ENCODE peak calls at places on chromosomes 11 and 22, in five cellular contexts. M is neuronal stem cell, A is H1, W is mesenchymal stem cell, U is trophoblast cell. D is an unnamed sample.

GRCh38 chr11:113382121-113382520 is 5.5 kb upstream of the ANKK1 start:
- DNase-seq in W (no peak), U (no peak), A (no peak), M (no peak), D (peak; percentile 5)

GRCh38 chr11:72935705-72936104 is 121.5 kb downstream of the ATG16L2 start:
- DNase-seq in W (no peak), M (no peak), U (no peak), A (no peak), D (no peak)

GRCh38 chr11:19697721-19698121 is 14.9 kb upstream of the NAV2 start:
- DNase-seq in M (no peak), U (no peak), W (no peak), A (no peak), D (no peak)

GRCh38 chr11:66043008-66043906 is 5.7 kb downstream of the GAL3ST3 start:
- DNase-seq in U (no peak), M (no peak), A (no peak), W (no peak), D (no peak)

GRCh38 chr11:8317164-8317563 is 53.5 kb upstream of the LMO1 start:
- DNase-seq in A (no peak), U (no peak), M (no peak), W (no peak), D (no peak)

GRCh38 chr22:30267382-30268302 is 991 bp upstream of the OSM start:
- DNase-seq in A (no peak), U (no peak), M (no peak), W (no peak), D (no peak)

GRCh38 chr11:45096636-45097035 is 49.8 kb upstream of the PRDM11 start:
- DNase-seq in U (no peak), M (no peak), A (no peak), W (no peak), D (no peak)

GRCh38 chr22:32958021-32958420 is 100.2 kb downstream of the SYN3 start:
- DNase-seq in U (no peak), W (no peak), M (no peak), A (no peak), D (no peak)

GRCh38 chr11:57464343-57465181 is 4.2 kb downstream of the RTN4RL2 start:
- DNase-seq in W (no peak), M (no peak), A (no peak), U (peak; percentile 43), D (no peak)

GRCh38 chr11:86954288-86955110 is 696 bp downstream of the FZD4 start:
- DNase-seq in A (no peak), M (no peak), U (no peak), W (peak; percentile 18), D (peak; percentile 64)

GRCh38 chr11:131588057-131588456 is 217.6 kb downstream of the NTM start:
- DNase-seq in A (no peak), U (no peak), M (no peak), W (no peak), D (no peak)

GRCh38 chr11:112784323-112785073 is 176.7 kb upstream of the NCAM1 start:
- DNase-seq in U (no peak), A (no peak), W (peak; percentile 2), M (no peak), D (no peak)

GRCh38 chr22:31603081-31603525 is 58.9 kb downstream of the PISD start:
- DNase-seq in W (no peak), U (no peak), M (no peak), A (no peak), D (no peak)

GRCh38 chr11:362642-363442 is 6.5 kb upstream of the B4GALNT4 start:
- DNase-seq in U (no peak), W (no peak), A (no peak), M (no peak), D (peak; percentile 26)

GRCh38 chr11:367956-368413 is 1.3 kb upstream of the B4GALNT4 start:
- DNase-seq in A (no peak), W (no peak), U (no peak), M (no peak), D (no peak)

GRCh38 chr11:363948-364761 is 5.1 kb upstream of the B4GALNT4 start:
- DNase-seq in W (no peak), M (no peak), U (peak; percentile 57), A (peak; percentile 51), D (peak; percentile 87)

GRCh38 chr11:365831-366230 is 3.5 kb upstream of the B4GALNT4 start:
- DNase-seq in M (no peak), U (no peak), A (no peak), W (no peak), D (no peak)

DNA sequence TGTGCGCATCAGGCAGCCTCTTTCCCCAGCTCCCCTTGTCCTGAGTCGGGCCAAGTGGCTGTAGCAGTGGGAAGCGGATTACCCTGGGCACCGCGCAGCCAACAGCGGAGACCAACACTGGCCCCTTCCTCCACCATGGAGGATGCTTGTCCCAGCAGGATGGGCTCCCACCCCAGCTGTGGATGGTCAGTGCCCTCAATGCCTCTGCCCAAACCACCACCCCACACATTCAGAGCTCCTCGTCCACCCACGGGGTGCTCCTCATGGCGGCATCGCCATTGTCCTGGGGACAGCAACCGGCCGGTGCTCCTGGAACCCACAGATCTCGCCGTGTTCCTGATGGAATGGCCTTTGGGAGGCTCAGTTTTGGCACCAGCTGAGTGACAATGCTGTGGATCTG is 4.3 kb upstream of the B4GALNT4 start:
- DNase-seq in W (no peak), U (no peak), A (no peak), M (no peak), D (no peak)
- H2BK12ac ChIP-seq in W (no peak overlapping the region), U (no peak overlapping the region), A (no peak overlapping the region), M (no peak overlapping the region), D (no peak overlapping the region)

GRCh38 chr11:130509942-130510341 is 61.5 kb downstream of the ADAMTS15 start:
- DNase-seq in W (no peak), M (no peak), U (no peak), A (no peak), D (no peak)
- H3K18ac ChIP-seq in W (peak overlapping the region; percentile 43), M (no peak overlapping the region), U (no peak overlapping the region), A (no peak overlapping the region), D (no peak overlapping the region)

GRCh38 chr11:5989203-5989602 is 2.4 kb upstream of the OR52L1 start:
- DNase-seq in W (no peak), U (no peak), A (no peak), M (no peak), D (no peak)

GRCh38 chr11:5986885-5987284 is at the start of gene OR52L1:
- DNase-seq in U (no peak), M (no peak), W (no peak), A (no peak), D (no peak)

GRCh38 chr11:5983443-5983842 is 3.3 kb downstream of the OR52L1 start:
- DNase-seq in M (no peak), A (no peak), U (no peak), W (no peak), D (no peak)
- H2BK12ac ChIP-seq in M (no peak overlapping the region), A (no peak overlapping the region), U (no peak overlapping the region), W (no peak overlapping the region), D (no peak overlapping the region)

GRCh38 chr11:12542186-12542935 is 131.9 kb upstream of the TEAD1 start:
- DNase-seq in A (no peak), U (peak; percentile 56), M (no peak), W (no peak), D (no peak)

GRCh38 chr11:12546660-12547059 is 127.6 kb upstream of the TEAD1 start:
- DNase-seq in U (no peak), M (no peak), W (no peak), A (no peak), D (no peak)

GRCh38 chr11:12543596-12544415 is 130.4 kb upstream of the TEAD1 start:
- DNase-seq in W (no peak), U (peak; percentile 95), A (no peak), M (no peak), D (no peak)

GRCh38 chr11:12546122-12546521 is 128.1 kb upstream of the TEAD1 start:
- DNase-seq in M (no peak), A (no peak), U (no peak), W (no peak), D (no peak)

DNA sequence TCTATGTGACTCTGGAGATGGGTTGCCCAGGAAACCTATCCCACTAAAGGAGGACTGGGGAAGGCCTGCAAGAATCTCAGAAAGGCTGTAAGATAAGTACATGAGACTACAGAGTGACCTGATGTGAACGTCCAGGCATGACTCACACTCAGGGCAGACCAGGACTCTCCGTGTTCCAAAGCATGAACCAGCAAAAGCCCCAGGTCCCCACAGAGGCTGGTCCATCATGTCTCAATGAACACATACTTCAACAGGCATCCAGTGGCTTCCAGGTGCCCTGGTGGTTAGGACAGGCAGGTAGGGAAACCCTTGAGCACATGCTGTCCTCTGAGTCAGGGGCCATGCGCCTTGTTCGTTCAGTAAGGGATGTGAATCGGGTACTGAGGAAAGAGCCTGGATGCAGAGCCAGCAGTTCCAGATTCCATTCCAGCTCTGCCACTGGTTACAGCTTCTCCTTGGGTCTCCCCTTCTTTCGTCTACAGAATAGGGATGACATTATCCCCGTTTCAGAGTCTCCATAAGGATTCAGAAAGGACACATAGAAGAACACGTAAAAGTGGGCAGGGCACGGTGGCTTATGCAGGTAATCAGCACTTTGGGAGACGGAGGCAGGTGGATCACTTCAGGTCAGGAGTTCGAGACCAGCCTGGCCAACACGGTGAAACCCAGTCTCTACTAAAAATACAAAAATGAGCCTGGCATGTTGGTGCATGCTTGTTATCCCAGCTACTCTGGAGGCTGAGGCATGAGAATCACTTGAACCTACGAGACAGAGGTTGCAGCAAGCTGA is 129.0 kb upstream of the TEAD1 start:
- DNase-seq in W (peak; percentile 58), M (no peak), A (no peak), U (peak; percentile 98), D (no peak)
- H3K18ac ChIP-seq in W (no peak overlapping the region), M (no peak overlapping the region), A (no peak overlapping the region), U (peak overlapping the region; percentile 1), D (no peak overlapping the region)